ENCODE peak calls at places on chromosomes 1 and 21, in five cellular contexts. E is foreskin fibroblast, R is heart left ventricle, N is nephron progenitor cell, V is adrenal gland. D is an unnamed sample.

GRCh38 chr21:41888749-41889376 is 9.7 kb upstream of the PRDM15 start:
- DNase-seq in E (peak; percentile 7), N (no peak), V (peak; percentile 71), R (no peak), D (no peak)

GRCh38 chr1:162151900-162152829 is 82.7 kb downstream of the NOS1AP start:
- DNase-seq in E (peak; percentile 54), R (no peak), N (no peak), V (no peak), D (no peak)

GRCh38 chr1:90434460-90434859 is 282.6 kb downstream of the BARHL2 start:
- DNase-seq in N (no peak), E (no peak), V (no peak), R (no peak), D (no peak)

GRCh38 chr1:50542362-50542761 is 119.1 kb upstream of the DMRTA2 start:
- DNase-seq in N (no peak), R (no peak), V (no peak), E (no peak), D (no peak)

GRCh38 chr21:32147041-32147440 is 131.8 kb downstream of the MIS18A start:
- DNase-seq in V (no peak), E (no peak), R (no peak), N (no peak), D (no peak)

GRCh38 chr1:15174615-15174983 is 21.1 kb downstream of the TMEM51 start:
- DNase-seq in R (no peak), N (no peak), V (no peak), E (peak; percentile 28), D (no peak)

GRCh38 chr1:196877964-196878363 is 9.9 kb upstream of the CFHR4 start:
- DNase-seq in N (peak; percentile 56), R (no peak), E (peak; percentile 51), V (no peak), D (no peak)

GRCh38 chr1:221040074-221040473 is 160.8 kb downstream of the HLX start:
- DNase-seq in N (no peak), R (no peak), V (no peak), E (no peak), D (no peak)

GRCh38 chr21:25215698-25216384 is 391.4 kb downstream of the MRPL39 start:
- DNase-seq in V (no peak), N (no peak), E (no peak), R (no peak), D (no peak)

GRCh38 chr1:98991127-98992003 is 13.3 kb downstream of the PLPPR5 start:
- DNase-seq in R (no peak), E (peak; percentile 90), V (no peak), N (no peak), D (peak; percentile 4)

GRCh38 chr1:230371923-230372703 is 54.0 kb downstream of the PGBD5 start:
- DNase-seq in V (no peak), E (no peak), N (no peak), R (no peak), D (no peak)

GRCh38 chr1:12769031-12769430 is 4.5 kb upstream of the PRAMEF12 start:
- DNase-seq in V (no peak), N (no peak), E (no peak), R (no peak), D (no peak)

GRCh38 chr1:41917835-41918449 is 780 bp downstream of the HIVEP3 start:
- DNase-seq in R (peak; percentile 36), N (peak; percentile 80), E (peak; percentile 67), V (peak; percentile 35), D (no peak)

GRCh38 chr21:35303085-35303484 is 254.0 kb upstream of the RUNX1 start:
- DNase-seq in N (no peak), E (peak; percentile 90), V (no peak), R (no peak), D (no peak)

GRCh38 chr1:201880928-201881571 is 7.6 kb upstream of the SHISA4 start:
- DNase-seq in E (no peak), N (no peak), R (no peak), V (no peak), D (no peak)

GRCh38 chr1:115906627-115907026 is 65.7 kb upstream of the NHLH2 start:
- DNase-seq in E (no peak), N (no peak), V (no peak), R (no peak), D (no peak)

GRCh38 chr1:115164484-115164883 is 75.2 kb upstream of the TSPAN2 start:
- DNase-seq in V (peak; percentile 55), R (no peak), E (no peak), N (no peak), D (no peak)

GRCh38 chr1:53919675-53920066 is 25.7 kb downstream of the DIO1 start:
- DNase-seq in N (no peak), E (peak; percentile 41), V (no peak), R (no peak), D (no peak)

GRCh38 chr1:91884459-91885290 is 1.3 kb downstream of the TGFBR3 start:
- DNase-seq in V (peak; percentile 56), E (peak; percentile 59), N (peak; percentile 20), R (no peak), D (no peak)

GRCh38 chr1:210686841-210687240 is 358.1 kb downstream of the HHAT start:
- DNase-seq in R (no peak), N (no peak), E (no peak), V (no peak), D (no peak)

GRCh38 chr1:24926596-24927249 is 3.4 kb downstream of the RUNX3 start:
- DNase-seq in V (no peak), N (peak; percentile 38), R (no peak), E (peak; percentile 33), D (no peak)

GRCh38 chr1:217469983-217470382 is 160.9 kb downstream of the GPATCH2 start:
- DNase-seq in N (no peak), R (no peak), E (no peak), V (no peak), D (no peak)

GRCh38 chr1:113763651-113764050 is 4.4 kb upstream of the PHTF1 start:
- DNase-seq in V (no peak), R (no peak), N (no peak), E (no peak), D (no peak)

GRCh38 chr1:175720023-175720422 is 23.4 kb downstream of the TNR start:
- DNase-seq in V (no peak), R (no peak), E (no peak), N (no peak), D (no peak)

GRCh38 chr1:204139088-204139487 is 12.8 kb downstream of the ETNK2 start:
- DNase-seq in N (no peak), R (no peak), V (no peak), E (peak; percentile 27), D (no peak)

GRCh38 chr1:183178490-183178889 is 7.6 kb upstream of the LAMC2 start:
- DNase-seq in R (no peak), N (no peak), E (peak; percentile 49), V (no peak), D (no peak)

GRCh38 chr1:27321813-27322568 is at the start of gene TMEM222:
- DNase-seq in N (peak; percentile 98), R (peak; percentile 98), E (peak; percentile 99), V (peak; percentile 95), D (peak; percentile 89)
- TF ChIP-seq CTCF in N (no peak), R (peak; percentile 50), E (no peak), V (no peak), D (peak; percentile 2)

GRCh38 chr1:27368872-27369703 is 2.3 kb upstream of the MAP3K6 start:
- DNase-seq in R (no peak), N (no peak), E (peak; percentile 72), V (no peak), D (no peak)
- TF ChIP-seq CTCF in R (no peak), N (no peak), E (peak; percentile 26), V (no peak), D (peak; percentile 23)

GRCh38 chr1:207004931-207005830 is 27.4 kb downstream of the C1orf116 start:
- DNase-seq in R (peak; percentile 45), E (peak; percentile 84), V (peak; percentile 59), N (peak; percentile 64), D (no peak)
- TF ChIP-seq CTCF in R (peak; percentile 58), E (peak; percentile 76), V (peak; percentile 61), N (peak; percentile 74), D (peak; percentile 74)

GRCh38 chr1:71641903-71642302 is 561.1 kb upstream of the ZRANB2 start:
- DNase-seq in R (no peak), N (no peak), V (no peak), E (no peak), D (no peak)
- TF ChIP-seq CTCF in R (no peak), N (no peak), V (no peak), E (no peak), D (no peak)

GRCh38 chr1:171641076-171641864 is 11.2 kb downstream of the MYOC start:
- DNase-seq in V (no peak), E (no peak), R (no peak), N (no peak), D (no peak)

GRCh38 chr1:171645553-171646336 is 6.7 kb downstream of the MYOC start:
- DNase-seq in V (peak; percentile 41), R (peak; percentile 84), N (no peak), E (peak; percentile 82), D (peak; percentile 62)

GRCh38 chr1:171642197-171642596 is 10.3 kb downstream of the MYOC start:
- DNase-seq in R (no peak), V (no peak), N (no peak), E (no peak), D (no peak)

GRCh38 chr1:171643156-171643555 is 9.3 kb downstream of the MYOC start:
- DNase-seq in R (no peak), V (no peak), E (no peak), N (no peak), D (no peak)

GRCh38 chr1:171644805-171645483 is 7.5 kb downstream of the MYOC start:
- DNase-seq in V (peak; percentile 82), E (peak; percentile 91), N (peak; percentile 77), R (peak; percentile 81), D (peak; percentile 65)
- TF ChIP-seq CTCF in V (peak; percentile 80), E (peak; percentile 82), N (peak; percentile 70), R (peak; percentile 87), D (peak; percentile 89)

GRCh38 chr1:28566931-28567330 is 14.0 kb downstream of the TRNAU1AP start:
- DNase-seq in N (no peak), R (no peak), E (no peak), V (no peak), D (no peak)

GRCh38 chr1:28573564-28573963 is 18.5 kb upstream of the RAB42 start:
- DNase-seq in V (no peak), N (no peak), E (no peak), R (no peak), D (no peak)

GRCh38 chr1:28577052-28577678 is 14.9 kb upstream of the RAB42 start:
- DNase-seq in E (peak; percentile 39), N (no peak), V (no peak), R (no peak), D (no peak)

GRCh38 chr1:28571911-28572310 is 19.0 kb downstream of the TRNAU1AP start:
- DNase-seq in R (no peak), E (no peak), V (no peak), N (no peak), D (no peak)
- TF ChIP-seq CTCF in R (no peak), E (no peak), V (no peak), N (no peak), D (no peak)

GRCh38 chr1:45282346-45282745 is 44.3 kb upstream of the HPDL start:
- DNase-seq in N (no peak), R (no peak), E (no peak), V (no peak), D (no peak)
- TF ChIP-seq CTCF in N (no peak), R (no peak), E (no peak), V (no peak), D (no peak)

D was measured in AG09319.